ENCODE peak calls at places on chromosomes 1 and 21, in five cellular contexts. One of them, this sample, is unnamed.

GRCh38 chr1:185238447-185238846 is 78.6 kb downstream of the IVNS1ABP start:
- DNase-seq in body of pancreas: no peak
- DNase-seq in upper lobe of left lung: no peak
- DNase-seq in spleen: no peak
- DNase-seq in sigmoid colon: no peak
- DNase-seq in this sample: no peak

GRCh38 chr1:204623894-204624361 is 61.6 kb downstream of the LRRN2 start:
- DNase-seq in body of pancreas: no peak
- DNase-seq in upper lobe of left lung: no peak
- DNase-seq in spleen: no peak
- DNase-seq in sigmoid colon: no peak
- DNase-seq in this sample: no peak

GRCh38 chr1:188769936-188770335 is 1707.7 kb downstream of the BRINP3 start:
- DNase-seq in body of pancreas: no peak
- DNase-seq in upper lobe of left lung: no peak
- DNase-seq in spleen: no peak
- DNase-seq in sigmoid colon: no peak
- DNase-seq in this sample: no peak

GRCh38 chr1:91683598-91683951 is 182.9 kb downstream of the CDC7 start:
- DNase-seq in body of pancreas: no peak
- DNase-seq in upper lobe of left lung: peak; percentile 24
- DNase-seq in spleen: no peak
- DNase-seq in sigmoid colon: no peak
- DNase-seq in this sample: no peak

GRCh38 chr1:65444128-65444527 is 23.7 kb downstream of the LEPR start:
- DNase-seq in body of pancreas: no peak
- DNase-seq in upper lobe of left lung: no peak
- DNase-seq in spleen: no peak
- DNase-seq in sigmoid colon: no peak
- DNase-seq in this sample: no peak

GRCh38 chr1:233707153-233707905 is 93.4 kb downstream of the KCNK1 start:
- DNase-seq in body of pancreas: peak; percentile 78
- DNase-seq in upper lobe of left lung: no peak
- DNase-seq in spleen: no peak
- DNase-seq in sigmoid colon: no peak
- DNase-seq in this sample: peak; percentile 42

GRCh38 chr1:245685111-245685810 is 530.5 kb downstream of the KIF26B start:
- DNase-seq in body of pancreas: no peak
- DNase-seq in upper lobe of left lung: peak; percentile 81
- DNase-seq in spleen: peak; percentile 76
- DNase-seq in sigmoid colon: peak; percentile 56
- DNase-seq in this sample: no peak

GRCh38 chr1:233295775-233296322 is 324 bp upstream of the PCNX2 start:
- DNase-seq in body of pancreas: no peak
- DNase-seq in upper lobe of left lung: no peak
- DNase-seq in spleen: no peak
- DNase-seq in sigmoid colon: no peak
- DNase-seq in this sample: no peak

GRCh38 chr1:145995148-145995851 is 1.1 kb downstream of the TXNIP start:
- DNase-seq in body of pancreas: no peak
- DNase-seq in upper lobe of left lung: no peak
- DNase-seq in spleen: no peak
- DNase-seq in sigmoid colon: peak; percentile 34
- DNase-seq in this sample: peak; percentile 13

GRCh38 chr1:46174448-46175231 is at the start of gene TSPAN1:
- DNase-seq in body of pancreas: no peak
- DNase-seq in upper lobe of left lung: no peak
- DNase-seq in spleen: no peak
- DNase-seq in sigmoid colon: peak; percentile 74
- DNase-seq in this sample: no peak

GRCh38 chr1:226563666-226564065 is 15.1 kb downstream of the STUM start:
- DNase-seq in body of pancreas: peak; percentile 60
- DNase-seq in upper lobe of left lung: no peak
- DNase-seq in spleen: peak; percentile 23
- DNase-seq in sigmoid colon: peak; percentile 68
- DNase-seq in this sample: no peak

GRCh38 chr1:214452152-214452806 is 99.1 kb downstream of the PTPN14 start:
- DNase-seq in body of pancreas: no peak
- DNase-seq in upper lobe of left lung: no peak
- DNase-seq in spleen: no peak
- DNase-seq in sigmoid colon: no peak
- DNase-seq in this sample: no peak

GRCh38 chr1:32392358-32392757 is 1.9 kb downstream of the BSDC1 start:
- DNase-seq in body of pancreas: no peak
- DNase-seq in upper lobe of left lung: no peak
- DNase-seq in spleen: no peak
- DNase-seq in sigmoid colon: no peak
- DNase-seq in this sample: no peak

GRCh38 chr1:87045757-87046422 is 131.5 kb downstream of the HS2ST1 start:
- DNase-seq in body of pancreas: no peak
- DNase-seq in upper lobe of left lung: no peak
- DNase-seq in spleen: no peak
- DNase-seq in sigmoid colon: no peak
- DNase-seq in this sample: no peak

GRCh38 chr1:41880261-41880660 is 38.5 kb downstream of the HIVEP3 start:
- DNase-seq in body of pancreas: no peak
- DNase-seq in upper lobe of left lung: no peak
- DNase-seq in spleen: no peak
- DNase-seq in sigmoid colon: no peak
- DNase-seq in this sample: no peak

GRCh38 chr1:1788646-1789431 is 10.6 kb upstream of the NADK start:
- DNase-seq in body of pancreas: no peak
- DNase-seq in upper lobe of left lung: no peak
- DNase-seq in spleen: no peak
- DNase-seq in sigmoid colon: no peak
- DNase-seq in this sample: no peak

GRCh38 chr1:240136402-240136801 is 44.7 kb downstream of the FMN2 start:
- DNase-seq in body of pancreas: no peak
- DNase-seq in upper lobe of left lung: no peak
- DNase-seq in spleen: no peak
- DNase-seq in sigmoid colon: no peak
- DNase-seq in this sample: no peak

GRCh38 chr1:15329481-15329815 is 80.2 kb upstream of the EFHD2 start:
- DNase-seq in body of pancreas: no peak
- DNase-seq in upper lobe of left lung: no peak
- DNase-seq in spleen: no peak
- DNase-seq in sigmoid colon: no peak
- DNase-seq in this sample: no peak

GRCh38 chr1:21302747-21303715 is 12.8 kb upstream of the ECE1 start:
- DNase-seq in body of pancreas: no peak
- DNase-seq in upper lobe of left lung: no peak
- DNase-seq in spleen: no peak
- DNase-seq in sigmoid colon: peak; percentile 76
- DNase-seq in this sample: no peak

GRCh38 chr1:117967900-117968299 is 38.4 kb downstream of the WDR3 start:
- DNase-seq in body of pancreas: no peak
- DNase-seq in upper lobe of left lung: no peak
- DNase-seq in spleen: no peak
- DNase-seq in sigmoid colon: no peak
- DNase-seq in this sample: no peak

GRCh38 chr1:109257682-109258421 is 8.5 kb downstream of the CELSR2 start:
- DNase-seq in body of pancreas: no peak
- DNase-seq in upper lobe of left lung: no peak
- DNase-seq in spleen: no peak
- DNase-seq in sigmoid colon: no peak
- DNase-seq in this sample: no peak

GRCh38 chr1:169160845-169161511 is 54.5 kb downstream of the ATP1B1 start:
- DNase-seq in body of pancreas: no peak
- DNase-seq in upper lobe of left lung: no peak
- DNase-seq in spleen: no peak
- DNase-seq in sigmoid colon: peak; percentile 78
- DNase-seq in this sample: peak; percentile 82

GRCh38 chr1:169707917-169708604 is 3.4 kb downstream of the SELL start:
- DNase-seq in body of pancreas: no peak
- DNase-seq in upper lobe of left lung: no peak
- DNase-seq in spleen: no peak
- DNase-seq in sigmoid colon: no peak
- DNase-seq in this sample: no peak

GRCh38 chr1:107246775-107247345 is 106.0 kb downstream of the NTNG1 start:
- DNase-seq in body of pancreas: no peak
- DNase-seq in upper lobe of left lung: no peak
- DNase-seq in spleen: no peak
- DNase-seq in sigmoid colon: no peak
- DNase-seq in this sample: no peak

GRCh38 chr1:243944429-243945160 is 94.6 kb upstream of the AKT3 start:
- DNase-seq in body of pancreas: peak; percentile 30
- DNase-seq in upper lobe of left lung: no peak
- DNase-seq in spleen: no peak
- DNase-seq in sigmoid colon: no peak
- DNase-seq in this sample: no peak

GRCh38 chr1:116161390-116161789 is 50.2 kb downstream of the MAB21L3 start:
- DNase-seq in body of pancreas: no peak
- DNase-seq in upper lobe of left lung: no peak
- DNase-seq in spleen: no peak
- DNase-seq in sigmoid colon: no peak
- DNase-seq in this sample: no peak

DNA sequence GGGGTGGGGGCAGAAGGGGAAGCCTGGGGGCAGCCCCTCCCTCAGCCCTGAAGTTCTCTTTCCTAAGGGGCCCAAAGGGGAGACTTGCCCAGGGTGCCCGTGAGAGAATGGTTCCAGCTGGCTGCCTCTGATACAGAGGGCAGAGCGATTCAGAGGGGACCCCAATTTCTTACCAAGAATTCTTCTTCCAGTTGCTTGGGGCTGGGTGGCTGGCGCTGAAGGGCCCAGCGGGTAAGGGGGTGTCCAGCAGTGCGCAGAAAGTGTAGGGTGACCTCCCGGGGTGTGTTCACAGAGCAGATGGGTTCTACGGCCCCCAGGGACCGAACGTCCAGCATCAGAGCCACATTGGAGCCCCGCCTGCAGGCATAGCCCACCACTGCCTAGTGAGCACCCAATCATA is 2.5 kb downstream of the PTPN7 start:
- DNase-seq in body of pancreas: no peak
- DNase-seq in upper lobe of left lung: no peak
- DNase-seq in spleen: no peak
- DNase-seq in sigmoid colon: no peak
- DNase-seq in this sample: no peak
- H3K4me1 ChIP-seq in body of pancreas: peaks cover 8% of the 10 kb centered on the region
- H3K4me1 ChIP-seq in upper lobe of left lung: peaks cover 8% of the 10 kb centered on the region
- H3K4me1 ChIP-seq in spleen: peaks cover 87% of the 10 kb centered on the region
- H3K4me1 ChIP-seq in sigmoid colon: no peaks in the 10 kb centered on the region
- H3K4me1 ChIP-seq in this sample: no peaks in the 10 kb centered on the region

GRCh38 chr1:9004731-9005708 is 21.2 kb downstream of the SLC2A7 start:
- DNase-seq in body of pancreas: peak; percentile 71
- DNase-seq in upper lobe of left lung: peak; percentile 91
- DNase-seq in spleen: peak; percentile 90
- DNase-seq in sigmoid colon: peak; percentile 85
- DNase-seq in this sample: peak; percentile 73
- TF ChIP-seq POLR2A in body of pancreas: no peak
- TF ChIP-seq POLR2A in upper lobe of left lung: no peak
- TF ChIP-seq POLR2A in spleen: no peak
- TF ChIP-seq POLR2A in sigmoid colon: no peak
- TF ChIP-seq POLR2A in this sample: no peak

GRCh38 chr1:153630384-153630783 is 2.1 kb downstream of the S100A1 start:
- DNase-seq in body of pancreas: no peak
- DNase-seq in upper lobe of left lung: no peak
- DNase-seq in spleen: no peak
- DNase-seq in sigmoid colon: no peak
- DNase-seq in this sample: no peak
- H3K4me3 ChIP-seq in body of pancreas: no peak overlapping the region
- H3K4me3 ChIP-seq in upper lobe of left lung: no peak overlapping the region
- H3K4me3 ChIP-seq in spleen: no peak overlapping the region
- H3K4me3 ChIP-seq in sigmoid colon: no peak overlapping the region
- H3K4me3 ChIP-seq in this sample: no peak overlapping the region

GRCh38 chr21:46376231-46376628 is 52.3 kb downstream of the PCNT start:
- DNase-seq in body of pancreas: no peak
- DNase-seq in upper lobe of left lung: no peak
- DNase-seq in spleen: no peak
- DNase-seq in sigmoid colon: no peak
- DNase-seq in this sample: no peak
- H3K4me1 ChIP-seq in body of pancreas: no peaks in the 10 kb centered on the region
- H3K4me1 ChIP-seq in upper lobe of left lung: no peaks in the 10 kb centered on the region
- H3K4me1 ChIP-seq in spleen: no peaks in the 10 kb centered on the region
- H3K4me1 ChIP-seq in sigmoid colon: no peaks in the 10 kb centered on the region
- H3K4me1 ChIP-seq in this sample: no peaks in the 10 kb centered on the region

DNA sequence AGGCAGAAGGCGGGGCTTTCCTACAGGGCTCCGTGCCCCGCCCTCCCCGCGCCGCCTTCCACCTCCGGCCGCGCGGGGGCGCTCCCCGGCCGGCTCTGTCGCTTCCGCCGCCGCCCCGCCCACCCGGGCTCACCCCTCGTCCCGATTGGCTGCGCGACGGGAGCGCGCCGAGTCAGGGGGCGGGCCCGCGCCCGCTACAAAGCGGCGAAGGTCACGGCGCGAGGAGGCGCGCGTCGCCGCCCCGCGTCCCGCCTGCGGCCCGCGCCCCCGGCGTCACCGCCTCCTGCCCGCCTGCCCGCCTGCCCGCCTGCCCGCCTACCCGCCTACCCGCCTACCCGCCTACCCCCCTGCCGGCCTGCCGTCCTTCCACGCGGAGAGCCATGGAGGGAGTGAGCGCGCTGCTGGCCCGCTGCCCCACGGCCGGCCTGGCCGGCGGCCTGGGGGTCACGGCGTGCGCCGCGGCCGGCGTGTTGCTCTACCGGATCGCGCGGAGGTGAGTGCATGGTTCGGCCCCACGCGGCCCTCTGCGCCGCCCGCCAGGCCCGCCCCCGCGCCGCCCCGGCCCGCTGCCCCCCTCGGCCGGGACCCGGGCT is at the start of gene TMEM201:
- DNase-seq in body of pancreas: peak; percentile 96
- DNase-seq in upper lobe of left lung: peak; percentile 100
- DNase-seq in spleen: peak; percentile 98
- DNase-seq in sigmoid colon: peak; percentile 96
- DNase-seq in this sample: peak; percentile 91
- TF ChIP-seq POLR2A in body of pancreas: no peak
- TF ChIP-seq POLR2A in upper lobe of left lung: no peak
- TF ChIP-seq POLR2A in spleen: no peak
- TF ChIP-seq POLR2A in sigmoid colon: no peak
- TF ChIP-seq POLR2A in this sample: peak; percentile 80

GRCh38 chr1:196651637-196652215 is at the start of gene CFH:
- DNase-seq in body of pancreas: no peak
- DNase-seq in upper lobe of left lung: no peak
- DNase-seq in spleen: no peak
- DNase-seq in sigmoid colon: no peak
- DNase-seq in this sample: no peak

GRCh38 chr1:196655494-196655893 is 3.7 kb downstream of the CFH start:
- DNase-seq in body of pancreas: no peak
- DNase-seq in upper lobe of left lung: no peak
- DNase-seq in spleen: no peak
- DNase-seq in sigmoid colon: no peak
- DNase-seq in this sample: no peak

GRCh38 chr1:196651079-196651478 is 764 bp upstream of the CFH start:
- DNase-seq in body of pancreas: no peak
- DNase-seq in upper lobe of left lung: no peak
- DNase-seq in spleen: no peak
- DNase-seq in sigmoid colon: no peak
- DNase-seq in this sample: no peak

GRCh38 chr1:196655037-196655436 is 3.2 kb downstream of the CFH start:
- DNase-seq in body of pancreas: no peak
- DNase-seq in upper lobe of left lung: no peak
- DNase-seq in spleen: no peak
- DNase-seq in sigmoid colon: no peak
- DNase-seq in this sample: no peak

DNA sequence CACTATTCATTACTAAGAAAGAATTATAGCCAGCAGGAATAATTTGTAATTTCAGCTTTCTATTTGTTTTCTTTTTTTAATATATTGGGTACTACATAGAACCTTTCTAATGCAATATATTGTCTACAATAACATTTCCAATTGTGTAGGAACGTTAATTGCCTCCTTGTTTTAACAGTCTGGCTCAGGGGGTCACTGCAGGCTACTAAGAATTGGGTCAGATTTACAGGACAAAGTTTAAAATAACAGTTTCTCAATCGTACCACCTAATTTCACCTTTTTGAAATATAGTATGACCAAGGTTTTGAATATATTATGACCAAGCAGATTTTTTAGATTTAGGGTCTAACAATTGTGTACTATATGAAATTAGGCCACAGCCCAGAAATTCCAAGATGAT is 2.4 kb downstream of the CFH start:
- DNase-seq in body of pancreas: no peak
- DNase-seq in upper lobe of left lung: no peak
- DNase-seq in spleen: no peak
- DNase-seq in sigmoid colon: no peak
- DNase-seq in this sample: no peak
- H3K4me3 ChIP-seq in body of pancreas: no peak overlapping the region
- H3K4me3 ChIP-seq in upper lobe of left lung: peak overlapping the region; percentile 35
- H3K4me3 ChIP-seq in spleen: no peak overlapping the region
- H3K4me3 ChIP-seq in sigmoid colon: no peak overlapping the region
- H3K4me3 ChIP-seq in this sample: peak overlapping the region; percentile 20

This sample was measured in uterus.